ENCODE peak calls at places on chromosomes 12 and 14, in four cellular contexts. C is GM12878, X is HepG2, L is K562. Y is an unnamed sample.

GRCh38 chr12:47767197-47767724 is 5.8 kb upstream of the SLC48A1 start:
- DNase-seq in C (no peak), X (peak; percentile 53), L (peak; percentile 58), Y (peak; percentile 83)

GRCh38 chr12:85206543-85206942 is 73.5 kb upstream of the ALX1 start:
- DNase-seq in C (no peak), X (no peak), L (no peak), Y (no peak)

GRCh38 chr14:49774111-49774510 is 6.2 kb downstream of the KLHDC2 start:
- DNase-seq in C (no peak), X (no peak), L (no peak), Y (no peak)

GRCh38 chr12:43381879-43382278 is 170.1 kb downstream of the ADAMTS20 start:
- DNase-seq in C (no peak), X (no peak), L (no peak), Y (no peak)

GRCh38 chr12:50241178-50241577 is 42.1 kb downstream of the LIMA1 start:
- DNase-seq in C (no peak), X (peak; percentile 88), L (no peak), Y (no peak)

GRCh38 chr14:61953602-61954001 is 191.4 kb downstream of the SNAPC1 start:
- DNase-seq in C (no peak), X (no peak), L (no peak), Y (no peak)

GRCh38 chr12:96108321-96108720 is 72.9 kb upstream of the LTA4H start:
- DNase-seq in C (no peak), X (no peak), L (no peak), Y (peak; percentile 23)

GRCh38 chr14:72774141-72774540 is 119.8 kb downstream of the DPF3 start:
- DNase-seq in C (no peak), X (no peak), L (no peak), Y (no peak)

GRCh38 chr14:92490239-92490959 is 23.2 kb upstream of the RIN3 start:
- DNase-seq in C (no peak), X (no peak), L (no peak), Y (no peak)

GRCh38 chr14:65949711-65950516 is 536.3 kb upstream of the CCDC196 start:
- DNase-seq in C (no peak), X (peak; percentile 29), L (peak; percentile 38), Y (no peak)

GRCh38 chr12:126847005-126847629 is 1419.9 kb upstream of the TMEM132C start:
- DNase-seq in C (no peak), X (no peak), L (no peak), Y (no peak)

GRCh38 chr14:55136241-55136640 is 7.2 kb downstream of the LGALS3 start:
- DNase-seq in C (no peak), X (no peak), L (no peak), Y (no peak)

GRCh38 chr14:91830777-91831176 is 36.6 kb downstream of the TC2N start:
- DNase-seq in C (peak; percentile 62), X (no peak), L (no peak), Y (peak; percentile 85)

GRCh38 chr14:56131004-56131864 is 13.0 kb downstream of the PELI2 start:
- DNase-seq in C (no peak), X (no peak), L (no peak), Y (no peak)

GRCh38 chr14:68795602-68796417 is 2.9 kb upstream of the ZFP36L1 start:
- DNase-seq in C (no peak), X (peak; percentile 70), L (peak; percentile 79), Y (peak; percentile 88)

GRCh38 chr14:93113678-93114067 is 2.1 kb downstream of the ITPK1 start:
- DNase-seq in C (no peak), X (no peak), L (no peak), Y (peak; percentile 48)

GRCh38 chr12:22117551-22117950 is 71.5 kb downstream of the CMAS start:
- DNase-seq in C (no peak), X (no peak), L (no peak), Y (no peak)

GRCh38 chr12:57836442-57837375 is 9.8 kb downstream of the CTDSP2 start:
- DNase-seq in C (no peak), X (no peak), L (peak; percentile 78), Y (peak; percentile 84)

GRCh38 chr12:57835366-57836288 is 10.9 kb downstream of the CTDSP2 start:
- DNase-seq in C (no peak), X (no peak), L (no peak), Y (no peak)

GRCh38 chr12:57832966-57833365 is 13.6 kb downstream of the CTDSP2 start:
- DNase-seq in C (no peak), X (no peak), L (no peak), Y (peak; percentile 22)

GRCh38 chr12:57833672-57834071 is 12.9 kb downstream of the CTDSP2 start:
- DNase-seq in C (no peak), X (no peak), L (no peak), Y (no peak)

GRCh38 chr12:57834086-57834876 is 12.2 kb downstream of the CTDSP2 start:
- DNase-seq in C (no peak), X (no peak), L (no peak), Y (peak; percentile 35)
- TF ChIP-seq CREB1 in C (no peak), X (no peak), L (no peak), Y (no peak)

GRCh38 chr14:51398898-51399297 is 158.9 kb downstream of the TMX1 start:
- DNase-seq in C (no peak), X (no peak), L (no peak), Y (no peak)

GRCh38 chr14:51395361-51395849 is 155.4 kb downstream of the TMX1 start:
- DNase-seq in C (no peak), X (no peak), L (no peak), Y (peak; percentile 26)

GRCh38 chr14:51396222-51396815 is 156.3 kb downstream of the TMX1 start:
- DNase-seq in C (no peak), X (no peak), L (no peak), Y (no peak)

GRCh38 chr14:51394804-51395203 is 154.8 kb downstream of the TMX1 start:
- DNase-seq in C (no peak), X (no peak), L (no peak), Y (no peak)

GRCh38 chr14:51394391-51394790 is 154.3 kb downstream of the TMX1 start:
- DNase-seq in C (no peak), X (no peak), L (no peak), Y (no peak)
- TF ChIP-seq JUNB in C (no peak), X (no peak), L (no peak), Y (no peak)

GRCh38 chr12:102811125-102811737 is 105.8 kb downstream of the PAH start:
- DNase-seq in C (no peak), X (peak; percentile 18), L (peak; percentile 45), Y (peak; percentile 82)

GRCh38 chr12:102821149-102821548 is 95.9 kb downstream of the PAH start:
- DNase-seq in C (no peak), X (no peak), L (no peak), Y (no peak)

GRCh38 chr12:102814691-102815367 is 102.2 kb downstream of the PAH start:
- DNase-seq in C (no peak), X (no peak), L (no peak), Y (no peak)

GRCh38 chr12:102816816-102817434 is 100.1 kb downstream of the PAH start:
- DNase-seq in C (no peak), X (peak; percentile 24), L (peak; percentile 35), Y (peak; percentile 67)
- TF ChIP-seq CREB1 in C (no peak), X (no peak), L (no peak), Y (no peak)

GRCh38 chr12:117590999-117591398 is 229.6 kb upstream of the NOS1 start:
- DNase-seq in C (no peak), X (no peak), L (no peak), Y (peak; percentile 20)
- TF ChIP-seq JUNB in C (no peak), X (no peak), L (no peak), Y (no peak)

GRCh38 chr12:110311903-110312302 is 30.9 kb downstream of the ATP2A2 start:
- DNase-seq in C (no peak), X (no peak), L (no peak), Y (no peak)

GRCh38 chr12:110316861-110317260 is 35.8 kb downstream of the ATP2A2 start:
- DNase-seq in C (no peak), X (no peak), L (no peak), Y (no peak)

GRCh38 chr12:110314308-110314707 is 33.3 kb downstream of the ATP2A2 start:
- DNase-seq in C (peak; percentile 40), X (peak; percentile 47), L (no peak), Y (no peak)

GRCh38 chr12:110310754-110311153 is 29.7 kb downstream of the ATP2A2 start:
- DNase-seq in C (no peak), X (no peak), L (no peak), Y (no peak)

GRCh38 chr12:110312581-110313360 is 31.7 kb downstream of the ATP2A2 start:
- DNase-seq in C (no peak), X (no peak), L (no peak), Y (no peak)
- TF ChIP-seq CREB1 in C (no peak), X (no peak), L (no peak), Y (no peak)